ENCODE peak calls at places on chromosome 20, in five cellular contexts. P, E, O, U and F are unnamed samples.
A peak's percentile ranks its signal among the peaks of the same experiment; 100 is the strongest.

GRCh38 chr20:23029324-23029723 is 5.8 kb upstream of the SSTR4 start:
- DNase-seq in P (no peak), E (no peak), O (no peak), U (no peak), F (no peak)

GRCh38 chr20:45064812-45065211 is 36.1 kb downstream of the KCNS1 start:
- DNase-seq in P (no peak), E (no peak), O (no peak), U (no peak), F (no peak)

GRCh38 chr20:12064540-12064939 is 146.8 kb downstream of the BTBD3 start:
- DNase-seq in P (no peak), E (no peak), O (no peak), U (no peak), F (no peak)

GRCh38 chr20:32832664-32833063 is 12.9 kb downstream of the MAPRE1 start:
- DNase-seq in P (no peak), E (no peak), O (no peak), U (no peak), F (no peak)

GRCh38 chr20:61718361-61718760 is 347.3 kb downstream of the TAF4 start:
- DNase-seq in P (no peak), E (no peak), O (no peak), U (no peak), F (no peak)

GRCh38 chr20:21105429-21106170 is 558 bp downstream of the LINC00237 start:
- DNase-seq in P (no peak), E (no peak), O (no peak), U (no peak), F (peak; percentile 52)

GRCh38 chr20:57326667-57327455 is 2.7 kb upstream of the SPO11 start:
- DNase-seq in P (no peak), E (no peak), O (no peak), U (no peak), F (peak; percentile 62)

GRCh38 chr20:44247676-44248419 is 740 bp downstream of the GDAP1L1 start:
- DNase-seq in P (no peak), E (no peak), O (peak; percentile 91), U (peak; percentile 21), F (peak; percentile 86)

GRCh38 chr20:61899971-61900370 is 165.7 kb downstream of the TAF4 start:
- DNase-seq in P (no peak), E (no peak), O (no peak), U (no peak), F (no peak)

GRCh38 chr20:34328928-34329677 is 25.9 kb upstream of the AHCY start:
- DNase-seq in P (no peak), E (no peak), O (no peak), U (peak; percentile 53), F (no peak)

GRCh38 chr20:38726849-38727601 is 2.7 kb downstream of the SLC32A1 start:
- DNase-seq in P (peak; percentile 14), E (peak; percentile 49), O (peak; percentile 73), U (peak; percentile 15), F (peak; percentile 97)

GRCh38 chr20:63270606-63271325 is 1.8 kb upstream of the ARFGAP1 start:
- DNase-seq in P (no peak), E (no peak), O (no peak), U (no peak), F (no peak)

GRCh38 chr20:58751956-58752355 is 59.4 kb downstream of the NPEPL1 start:
- DNase-seq in P (no peak), E (no peak), O (no peak), U (no peak), F (no peak)

GRCh38 chr20:5643936-5644335 is 106.3 kb upstream of the SHLD1 start:
- DNase-seq in P (no peak), E (no peak), O (no peak), U (no peak), F (no peak)

GRCh38 chr20:57170343-57170742 is 96.1 kb downstream of the BMP7 start:
- DNase-seq in P (no peak), E (no peak), O (peak; percentile 23), U (no peak), F (no peak)

GRCh38 chr20:62978559-62978938 is 26.0 kb downstream of the SLC17A9 start:
- DNase-seq in P (no peak), E (no peak), O (no peak), U (no peak), F (no peak)

GRCh38 chr20:64160536-64161495 is 3.4 kb upstream of the MYT1 start:
- DNase-seq in P (no peak), E (no peak), O (no peak), U (no peak), F (no peak)

GRCh38 chr20:47982574-47983360 is 197.5 kb upstream of the SULF2 start:
- DNase-seq in P (no peak), E (no peak), O (peak; percentile 19), U (no peak), F (no peak)

GRCh38 chr20:34624628-34625027 is 52.3 kb downstream of the PIGU start:
- DNase-seq in P (no peak), E (no peak), O (no peak), U (no peak), F (no peak)

GRCh38 chr20:41001497-41001896 is 27.1 kb upstream of the TOP1 start:
- DNase-seq in P (no peak), E (no peak), O (no peak), U (peak; percentile 70), F (no peak)

GRCh38 chr20:44765647-44766367 is 20.1 kb downstream of the KCNK15 start:
- DNase-seq in P (no peak), E (no peak), O (no peak), U (no peak), F (no peak)

GRCh38 chr20:4431446-4431845 is 290.3 kb upstream of the PRND start:
- DNase-seq in P (no peak), E (no peak), O (no peak), U (no peak), F (no peak)

GRCh38 chr20:3686867-3687321 is 5.1 kb upstream of the ADAM33 start:
- DNase-seq in P (no peak), E (no peak), O (no peak), U (peak; percentile 97), F (no peak)

GRCh38 chr20:63027425-63028389 is 20.9 kb upstream of the BHLHE23 start:
- DNase-seq in P (no peak), E (no peak), O (no peak), U (no peak), F (no peak)

GRCh38 chr20:64149141-64149540 is 15.1 kb upstream of the MYT1 start:
- DNase-seq in P (no peak), E (no peak), O (no peak), U (no peak), F (no peak)

GRCh38 chr20:49768204-49769124 is 44.2 kb upstream of the SLC9A8 start:
- DNase-seq in P (no peak), E (no peak), O (no peak), U (peak; percentile 77), F (peak; percentile 81)

GRCh38 chr20:35743693-35744491 is 1.8 kb upstream of the RBM39 start:
- DNase-seq in P (no peak), E (no peak), O (no peak), U (no peak), F (no peak)

GRCh38 chr20:26207237-26207966 is 510.7 kb upstream of the ZNF337 start:
- DNase-seq in P (no peak), E (no peak), O (no peak), U (no peak), F (no peak)

GRCh38 chr20:58712823-58713731 is 20.5 kb downstream of the NPEPL1 start:
- DNase-seq in P (no peak), E (peak; percentile 40), O (no peak), U (no peak), F (peak; percentile 20)

GRCh38 chr20:51050636-51051035 is 27.7 kb upstream of the KCNG1 start:
- DNase-seq in P (no peak), E (no peak), O (no peak), U (no peak), F (no peak)

GRCh38 chr20:17647391-17648305 is 34.4 kb downstream of the RRBP1 start:
- DNase-seq in P (no peak), E (no peak), O (no peak), U (no peak), F (no peak)

GRCh38 chr20:32067234-32067821 is 15.3 kb downstream of the HCK start:
- DNase-seq in P (no peak), E (peak; percentile 75), O (no peak), U (peak; percentile 44), F (no peak)

GRCh38 chr20:6769953-6770831 is 2.7 kb downstream of the BMP2 start:
- DNase-seq in P (no peak), E (peak; percentile 57), O (no peak), U (peak; percentile 43), F (peak; percentile 65)

GRCh38 chr20:31573555-31574295 is 31.4 kb upstream of the ID1 start:
- DNase-seq in P (no peak), E (no peak), O (no peak), U (no peak), F (no peak)

GRCh38 chr20:38642498-38642897 is 40.9 kb downstream of the ARHGAP40 start:
- DNase-seq in P (no peak), E (no peak), O (no peak), U (no peak), F (no peak)

GRCh38 chr20:39069976-39070375 is 107.8 kb downstream of the DHX35 start:
- DNase-seq in P (no peak), E (no peak), O (no peak), U (no peak), F (no peak)

GRCh38 chr20:10783660-10784336 is 110.0 kb upstream of the JAG1 start:
- DNase-seq in P (no peak), E (no peak), O (no peak), U (no peak), F (no peak)

GRCh38 chr20:47866480-47866879 is 81.2 kb upstream of the SULF2 start:
- DNase-seq in P (no peak), E (no peak), O (no peak), U (no peak), F (no peak)